ENCODE peak calls at places on chromosomes 12 and 14, in six cellular contexts. One of them, this sample, is unnamed.

GRCh38 chr12:14879222-14879933 is 6.3 kb downstream of the MGP start:
- DNase-seq in B cell: no peak
- DNase-seq in A549: no peak
- DNase-seq in colonic mucosa: no peak
- DNase-seq in progenitor cell of endocrine pancreas: no peak
- DNase-seq in heart right ventricle: no peak
- DNase-seq in this sample: no peak

GRCh38 chr12:80709811-80710726 is 2.6 kb downstream of the MYF6 start:
- DNase-seq in B cell: no peak
- DNase-seq in A549: peak; percentile 27
- DNase-seq in colonic mucosa: no peak
- DNase-seq in progenitor cell of endocrine pancreas: no peak
- DNase-seq in heart right ventricle: no peak
- DNase-seq in this sample: peak; percentile 28

GRCh38 chr14:104387000-104387384 is 192.6 kb upstream of the C14orf180 start:
- DNase-seq in B cell: no peak
- DNase-seq in A549: no peak
- DNase-seq in colonic mucosa: no peak
- DNase-seq in progenitor cell of endocrine pancreas: no peak
- DNase-seq in heart right ventricle: no peak
- DNase-seq in this sample: no peak

GRCh38 chr12:108284163-108284562 is 54.9 kb downstream of the CMKLR1 start:
- DNase-seq in B cell: no peak
- DNase-seq in A549: no peak
- DNase-seq in colonic mucosa: no peak
- DNase-seq in progenitor cell of endocrine pancreas: no peak
- DNase-seq in heart right ventricle: no peak
- DNase-seq in this sample: no peak

GRCh38 chr12:89453579-89453978 is 71.0 kb downstream of the GALNT4 start:
- DNase-seq in B cell: no peak
- DNase-seq in A549: peak; percentile 35
- DNase-seq in colonic mucosa: no peak
- DNase-seq in progenitor cell of endocrine pancreas: no peak
- DNase-seq in heart right ventricle: peak; percentile 23
- DNase-seq in this sample: no peak

GRCh38 chr14:68637106-68638021 is 155.5 kb downstream of the ZFP36L1 start:
- DNase-seq in B cell: no peak
- DNase-seq in A549: no peak
- DNase-seq in colonic mucosa: peak; percentile 25
- DNase-seq in progenitor cell of endocrine pancreas: peak; percentile 2
- DNase-seq in heart right ventricle: no peak
- DNase-seq in this sample: no peak

GRCh38 chr14:69376439-69376838 is 21.7 kb downstream of the ERH start:
- DNase-seq in B cell: no peak
- DNase-seq in A549: peak; percentile 16
- DNase-seq in colonic mucosa: no peak
- DNase-seq in progenitor cell of endocrine pancreas: no peak
- DNase-seq in heart right ventricle: no peak
- DNase-seq in this sample: no peak

GRCh38 chr14:97456497-97456896 is 659.3 kb downstream of the VRK1 start:
- DNase-seq in B cell: no peak
- DNase-seq in A549: no peak
- DNase-seq in colonic mucosa: no peak
- DNase-seq in progenitor cell of endocrine pancreas: no peak
- DNase-seq in heart right ventricle: no peak
- DNase-seq in this sample: no peak

GRCh38 chr12:22657538-22657937 is 32.6 kb downstream of the ETNK1 start:
- DNase-seq in B cell: no peak
- DNase-seq in A549: no peak
- DNase-seq in colonic mucosa: no peak
- DNase-seq in progenitor cell of endocrine pancreas: no peak
- DNase-seq in heart right ventricle: no peak
- DNase-seq in this sample: no peak

GRCh38 chr14:71289536-71289935 is 382.3 kb downstream of the PCNX1 start:
- DNase-seq in B cell: peak; percentile 33
- DNase-seq in A549: no peak
- DNase-seq in colonic mucosa: peak; percentile 63
- DNase-seq in progenitor cell of endocrine pancreas: no peak
- DNase-seq in heart right ventricle: no peak
- DNase-seq in this sample: no peak

GRCh38 chr14:105601360-105602242 is 75.2 kb downstream of the TMEM121 start:
- DNase-seq in B cell: no peak
- DNase-seq in A549: no peak
- DNase-seq in colonic mucosa: no peak
- DNase-seq in progenitor cell of endocrine pancreas: no peak
- DNase-seq in heart right ventricle: no peak
- DNase-seq in this sample: no peak

GRCh38 chr14:73613046-73613383 is 698 bp downstream of the ACOT6 start:
- DNase-seq in B cell: no peak
- DNase-seq in A549: peak; percentile 52
- DNase-seq in colonic mucosa: peak; percentile 36
- DNase-seq in progenitor cell of endocrine pancreas: no peak
- DNase-seq in heart right ventricle: no peak
- DNase-seq in this sample: no peak

GRCh38 chr12:67710582-67710981 is 62.0 kb downstream of the DYRK2 start:
- DNase-seq in B cell: no peak
- DNase-seq in A549: peak; percentile 82
- DNase-seq in colonic mucosa: peak; percentile 92
- DNase-seq in progenitor cell of endocrine pancreas: no peak
- DNase-seq in heart right ventricle: peak; percentile 16
- DNase-seq in this sample: no peak

GRCh38 chr14:97977711-97978261 is 1180.6 kb downstream of the VRK1 start:
- DNase-seq in B cell: no peak
- DNase-seq in A549: no peak
- DNase-seq in colonic mucosa: peak; percentile 80
- DNase-seq in progenitor cell of endocrine pancreas: no peak
- DNase-seq in heart right ventricle: peak; percentile 69
- DNase-seq in this sample: no peak

GRCh38 chr14:29222671-29223268 is 456.2 kb downstream of the FOXG1 start:
- DNase-seq in B cell: no peak
- DNase-seq in A549: peak; percentile 41
- DNase-seq in colonic mucosa: no peak
- DNase-seq in progenitor cell of endocrine pancreas: no peak
- DNase-seq in heart right ventricle: no peak
- DNase-seq in this sample: peak; percentile 3

GRCh38 chr12:97276198-97276580 is 186.4 kb upstream of the RMST start:
- DNase-seq in B cell: no peak
- DNase-seq in A549: no peak
- DNase-seq in colonic mucosa: no peak
- DNase-seq in progenitor cell of endocrine pancreas: no peak
- DNase-seq in heart right ventricle: no peak
- DNase-seq in this sample: peak; percentile 9

GRCh38 chr14:65229431-65230286 is 127.3 kb upstream of the MAX start:
- DNase-seq in B cell: peak; percentile 51
- DNase-seq in A549: no peak
- DNase-seq in colonic mucosa: peak; percentile 58
- DNase-seq in progenitor cell of endocrine pancreas: no peak
- DNase-seq in heart right ventricle: peak; percentile 26
- DNase-seq in this sample: peak; percentile 29

GRCh38 chr12:78418919-78419318 is 445.7 kb upstream of the SYT1 start:
- DNase-seq in B cell: peak; percentile 8
- DNase-seq in A549: no peak
- DNase-seq in colonic mucosa: no peak
- DNase-seq in progenitor cell of endocrine pancreas: no peak
- DNase-seq in heart right ventricle: no peak
- DNase-seq in this sample: no peak

GRCh38 chr12:52268212-52268611 is 6.2 kb upstream of the KRT86 start:
- DNase-seq in B cell: no peak
- DNase-seq in A549: no peak
- DNase-seq in colonic mucosa: no peak
- DNase-seq in progenitor cell of endocrine pancreas: no peak
- DNase-seq in heart right ventricle: no peak
- DNase-seq in this sample: no peak

GRCh38 chr14:105107351-105107750 is 42.1 kb upstream of the GPR132 start:
- DNase-seq in B cell: no peak
- DNase-seq in A549: no peak
- DNase-seq in colonic mucosa: no peak
- DNase-seq in progenitor cell of endocrine pancreas: no peak
- DNase-seq in heart right ventricle: no peak
- DNase-seq in this sample: no peak

GRCh38 chr12:593396-593976 is 69.8 kb downstream of the NINJ2 start:
- DNase-seq in B cell: no peak
- DNase-seq in A549: no peak
- DNase-seq in colonic mucosa: no peak
- DNase-seq in progenitor cell of endocrine pancreas: no peak
- DNase-seq in heart right ventricle: no peak
- DNase-seq in this sample: no peak

GRCh38 chr12:100904270-100904669 is 109.7 kb downstream of the ANO4 start:
- DNase-seq in B cell: no peak
- DNase-seq in A549: no peak
- DNase-seq in colonic mucosa: no peak
- DNase-seq in progenitor cell of endocrine pancreas: no peak
- DNase-seq in heart right ventricle: no peak
- DNase-seq in this sample: no peak

GRCh38 chr12:77888611-77889010 is 57.9 kb downstream of the NAV3 start:
- DNase-seq in B cell: no peak
- DNase-seq in A549: peak; percentile 48
- DNase-seq in colonic mucosa: no peak
- DNase-seq in progenitor cell of endocrine pancreas: no peak
- DNase-seq in heart right ventricle: no peak
- DNase-seq in this sample: no peak

GRCh38 chr12:131825146-131825892 is 2.9 kb upstream of the MMP17 start:
- DNase-seq in B cell: no peak
- DNase-seq in A549: no peak
- DNase-seq in colonic mucosa: no peak
- DNase-seq in progenitor cell of endocrine pancreas: no peak
- DNase-seq in heart right ventricle: no peak
- DNase-seq in this sample: no peak

GRCh38 chr12:106632797-106633450 is 50.1 kb downstream of the RFX4 start:
- DNase-seq in B cell: no peak
- DNase-seq in A549: peak; percentile 58
- DNase-seq in colonic mucosa: no peak
- DNase-seq in progenitor cell of endocrine pancreas: no peak
- DNase-seq in heart right ventricle: no peak
- DNase-seq in this sample: no peak

GRCh38 chr12:106633451-106633823 is 50.6 kb downstream of the RFX4 start:
- DNase-seq in B cell: no peak
- DNase-seq in A549: peak; percentile 69
- DNase-seq in colonic mucosa: no peak
- DNase-seq in progenitor cell of endocrine pancreas: no peak
- DNase-seq in heart right ventricle: no peak
- DNase-seq in this sample: no peak

GRCh38 chr12:106631797-106632196 is 49.0 kb downstream of the RFX4 start:
- DNase-seq in B cell: no peak
- DNase-seq in A549: no peak
- DNase-seq in colonic mucosa: no peak
- DNase-seq in progenitor cell of endocrine pancreas: no peak
- DNase-seq in heart right ventricle: no peak
- DNase-seq in this sample: no peak

GRCh38 chr12:106629797-106630669 is 47.2 kb downstream of the RFX4 start:
- DNase-seq in B cell: no peak
- DNase-seq in A549: no peak
- DNase-seq in colonic mucosa: no peak
- DNase-seq in progenitor cell of endocrine pancreas: no peak
- DNase-seq in heart right ventricle: no peak
- DNase-seq in this sample: no peak

GRCh38 chr12:106631150-106631549 is 48.3 kb downstream of the RFX4 start:
- DNase-seq in B cell: no peak
- DNase-seq in A549: no peak
- DNase-seq in colonic mucosa: no peak
- DNase-seq in progenitor cell of endocrine pancreas: no peak
- DNase-seq in heart right ventricle: no peak
- DNase-seq in this sample: no peak
- TF ChIP-seq CTCF in B cell: no peak
- TF ChIP-seq CTCF in A549: no peak
- TF ChIP-seq CTCF in colonic mucosa: no peak
- TF ChIP-seq CTCF in progenitor cell of endocrine pancreas: no peak
- TF ChIP-seq CTCF in heart right ventricle: no peak
- TF ChIP-seq CTCF in this sample: no peak

DNA sequence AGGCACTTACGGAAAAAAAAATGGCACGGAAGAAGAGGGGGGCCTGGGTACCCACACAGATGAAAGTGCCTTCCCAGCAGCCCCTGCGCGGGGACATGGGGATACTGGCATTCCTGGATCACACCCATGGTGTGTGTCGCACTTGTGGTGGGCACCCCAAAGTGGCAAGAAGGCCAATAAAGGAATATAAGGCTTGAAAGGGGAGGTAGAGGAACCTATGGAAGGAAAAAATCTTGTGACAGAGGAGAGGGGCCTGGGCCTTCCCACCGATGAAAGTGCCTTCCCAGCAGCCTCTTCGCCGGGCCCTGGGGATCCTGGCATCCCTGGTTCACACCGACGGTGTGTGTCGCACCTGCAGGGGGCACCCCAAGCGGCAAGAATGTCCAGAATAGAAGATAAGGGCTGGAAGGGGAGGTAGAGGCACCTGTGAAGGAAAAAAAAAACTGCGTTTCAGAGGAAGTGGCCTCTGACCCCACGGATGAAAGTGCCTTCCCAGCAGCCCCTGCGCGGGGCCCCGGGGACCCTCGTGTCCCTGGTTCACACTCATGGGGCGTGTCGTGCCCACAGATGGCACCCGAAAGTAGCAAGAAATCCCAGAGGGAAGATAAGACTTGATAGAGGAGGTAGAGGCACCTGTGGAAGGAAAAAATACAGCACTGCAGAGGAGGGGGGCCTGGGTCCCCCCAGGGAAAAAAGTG is 284.0 kb downstream of the ALG10 start:
- DNase-seq in B cell: no peak
- DNase-seq in A549: no peak
- DNase-seq in colonic mucosa: no peak
- DNase-seq in progenitor cell of endocrine pancreas: no peak
- DNase-seq in heart right ventricle: no peak
- DNase-seq in this sample: no peak
- TF ChIP-seq CTCF in B cell: no peak
- TF ChIP-seq CTCF in A549: no peak
- TF ChIP-seq CTCF in colonic mucosa: no peak
- TF ChIP-seq CTCF in progenitor cell of endocrine pancreas: no peak
- TF ChIP-seq CTCF in heart right ventricle: no peak
- TF ChIP-seq CTCF in this sample: no peak

GRCh38 chr12:3293446-3294161 is 197.4 kb upstream of the PRMT8 start:
- DNase-seq in B cell: no peak
- DNase-seq in A549: peak; percentile 47
- DNase-seq in colonic mucosa: no peak
- DNase-seq in progenitor cell of endocrine pancreas: no peak
- DNase-seq in heart right ventricle: no peak
- DNase-seq in this sample: no peak
- TF ChIP-seq CTCF in B cell: no peak
- TF ChIP-seq CTCF in A549: no peak
- TF ChIP-seq CTCF in colonic mucosa: no peak
- TF ChIP-seq CTCF in progenitor cell of endocrine pancreas: no peak
- TF ChIP-seq CTCF in heart right ventricle: no peak
- TF ChIP-seq CTCF in this sample: no peak

DNA sequence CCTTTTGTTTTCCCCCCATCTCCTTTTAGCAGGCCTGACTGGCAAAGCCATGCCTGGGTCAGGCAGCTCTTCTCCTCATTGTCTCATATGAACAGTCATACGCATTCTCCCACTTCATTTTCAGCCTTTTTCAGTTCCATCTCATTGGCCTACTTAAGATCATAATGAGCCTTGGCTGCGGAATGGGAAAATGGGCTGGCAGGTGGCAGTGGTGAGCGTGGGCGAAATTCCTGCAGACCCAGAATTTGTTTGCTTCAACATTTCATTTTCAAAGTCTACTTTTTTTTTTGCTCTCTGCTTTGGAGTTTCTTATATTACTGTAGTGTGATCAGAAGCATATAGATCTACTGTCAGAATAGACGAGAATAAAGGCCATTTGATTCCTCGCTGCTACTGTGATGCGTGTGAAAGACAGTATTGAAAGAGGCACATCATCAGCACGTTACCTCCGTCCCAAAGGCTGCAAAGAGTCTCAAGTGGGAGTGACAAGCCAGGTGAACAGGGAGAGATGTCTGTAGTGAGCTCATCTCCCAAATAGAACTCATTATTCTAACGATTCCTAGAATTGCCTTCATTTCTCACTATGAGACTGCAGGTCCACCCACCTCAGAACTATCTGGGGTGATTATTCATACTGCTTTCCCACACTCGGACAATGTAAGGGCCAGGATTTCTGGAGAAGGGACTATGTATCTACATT is 73.7 kb downstream of the TBK1 start:
- DNase-seq in B cell: no peak
- DNase-seq in A549: no peak
- DNase-seq in colonic mucosa: no peak
- DNase-seq in progenitor cell of endocrine pancreas: no peak
- DNase-seq in heart right ventricle: no peak
- DNase-seq in this sample: no peak
- TF ChIP-seq CTCF in B cell: no peak
- TF ChIP-seq CTCF in A549: no peak
- TF ChIP-seq CTCF in colonic mucosa: no peak
- TF ChIP-seq CTCF in progenitor cell of endocrine pancreas: no peak
- TF ChIP-seq CTCF in heart right ventricle: no peak
- TF ChIP-seq CTCF in this sample: no peak